ENCODE peak calls at places on chromosomes 12 and 14, in four cellular contexts. O, C, T and I are unnamed samples.

GRCh38 chr14:30034049-30034635 is 106.5 kb upstream of the PRKD1 start:
- DNase-seq in O (no peak), C (peak), T (no peak), I (no peak)

GRCh38 chr12:119721306-119721705 is 53.4 kb downstream of the PRKAB1 start:
- DNase-seq in O (no peak), C (no peak), T (peak), I (no peak)

GRCh38 chr12:109738878-109739665 is 25.4 kb downstream of the FAM222A start:
- DNase-seq in O (no peak), T (no peak), C (peak), I (no peak)

GRCh38 chr12:14257303-14257733 is 108.2 kb upstream of the ATF7IP start:
- DNase-seq in O (no peak), C (no peak), T (no peak), I (no peak)

GRCh38 chr12:14364583-14365271 is 755 bp upstream of the ATF7IP start:
- DNase-seq in T (no peak), C (no peak), O (no peak), I (no peak)

GRCh38 chr12:26032719-26033241 is 74.3 kb downstream of the RASSF8 start:
- DNase-seq in O (no peak), C (peak), T (no peak), I (no peak)

GRCh38 chr12:25361511-25361910 is 110.8 kb upstream of the KRAS start:
- DNase-seq in C (no peak), O (no peak), T (no peak), I (no peak)

GRCh38 chr12:34166427-34167060 is 144.2 kb downstream of the ALG10 start:
- DNase-seq in C (no peak), O (no peak), T (no peak), I (no peak)

GRCh38 chr14:44866322-44866721 is 95.4 kb downstream of the KLHL28 start:
- DNase-seq in T (no peak), O (no peak), C (no peak), I (no peak)

GRCh38 chr14:101917413-101918124 is 46.8 kb upstream of the DYNC1H1 start:
- DNase-seq in O (no peak), T (no peak), C (no peak), I (no peak)

GRCh38 chr14:61253064-61253753 is 27.9 kb downstream of the TMEM30B start:
- DNase-seq in C (no peak), T (no peak), O (no peak), I (no peak)